ENCODE peak calls at places on chromosomes 6 and 20, in nine cellular contexts. Z is tibial nerve, B is sigmoid colon, N is A549, S is HepG2, G is SK-N-SH, T is ovary, X is esophagus muscularis mucosa, J is H1. Q is an unnamed sample.

GRCh38 chr6:40922281-40922680 is 116.7 kb downstream of the UNC5CL start:
- DNase-seq in Z (no peak), X (no peak), T (no peak), G (no peak), J (no peak), B (no peak), N (no peak), S (no peak), Q (no peak)

GRCh38 chr6:37741757-37742400 is 44.2 kb upstream of the MDGA1 start:
- DNase-seq in N (peak; percentile 22), S (peak; percentile 30), X (no peak), J (peak; percentile 69), G (peak; percentile 50), T (no peak), B (no peak), Z (no peak), Q (no peak)

GRCh38 chr6:19325335-19325789 is 511.8 kb upstream of the ID4 start:
- DNase-seq in S (no peak), X (no peak), Z (no peak), N (no peak), J (no peak), G (no peak), T (no peak), B (no peak), Q (no peak)

GRCh38 chr6:684831-685636 is 7.9 kb downstream of the EXOC2 start:
- DNase-seq in J (peak; percentile 40), S (no peak), Z (no peak), T (no peak), X (no peak), G (no peak), B (no peak), N (no peak), Q (no peak)

GRCh38 chr20:3729378-3729777 is 3.1 kb upstream of the HSPA12B start:
- DNase-seq in N (no peak), B (no peak), X (no peak), T (no peak), J (no peak), Z (no peak), G (no peak), S (no peak), Q (no peak)

GRCh38 chr6:32700391-32701040 is 34.1 kb upstream of the HLA-DQB1 start:
- DNase-seq in Z (peak; percentile 22), X (no peak), B (no peak), S (peak; percentile 56), J (peak; percentile 53), T (peak; percentile 17), G (peak; percentile 52), N (peak; percentile 58), Q (no peak)

GRCh38 chr6:65745614-65746013 is 38.6 kb upstream of the EYS start:
- DNase-seq in T (no peak), Z (no peak), G (no peak), N (no peak), J (no peak), X (no peak), B (no peak), S (no peak), Q (no peak)

GRCh38 chr6:33929575-33930288 is 125.9 kb upstream of the MLN start:
- DNase-seq in N (no peak), Z (no peak), J (no peak), T (peak; percentile 74), S (no peak), B (no peak), G (no peak), X (no peak), Q (no peak)

GRCh38 chr20:32506721-32507120 is 78.4 kb downstream of the NOL4L start:
- DNase-seq in X (no peak), B (no peak), S (no peak), T (no peak), N (no peak), Z (no peak), J (no peak), G (no peak), Q (no peak)

GRCh38 chr6:25652007-25652515 is at the start of gene SCGN:
- DNase-seq in B (no peak), N (peak; percentile 21), X (no peak), J (peak; percentile 89), S (peak; percentile 55), Z (peak; percentile 39), G (peak; percentile 76), T (peak; percentile 68), Q (peak; percentile 64)

GRCh38 chr20:23690581-23690980 is 1.7 kb upstream of the CST4 start:
- DNase-seq in B (no peak), S (no peak), J (no peak), Z (no peak), G (no peak), T (no peak), N (no peak), X (peak; percentile 87), Q (no peak)

GRCh38 chr6:142696689-142697088 is 248.3 kb downstream of the HIVEP2 start:
- DNase-seq in J (no peak), X (no peak), B (no peak), S (no peak), Z (no peak), T (peak; percentile 46), N (no peak), G (no peak), Q (no peak)

GRCh38 chr20:25601659-25602058 is 16.3 kb upstream of the NINL start:
- DNase-seq in N (no peak), X (no peak), S (no peak), Z (no peak), J (no peak), G (no peak), B (no peak), T (no peak), Q (peak; percentile 28)

GRCh38 chr20:51667002-51667408 is 101.2 kb downstream of the ATP9A start:
- DNase-seq in X (no peak), S (no peak), J (no peak), B (no peak), Z (no peak), N (no peak), G (no peak), T (no peak), Q (no peak)

GRCh38 chr20:50546729-50547314 is 36.6 kb downstream of the PTPN1 start:
- DNase-seq in G (no peak), B (no peak), X (no peak), S (no peak), T (no peak), N (no peak), Z (no peak), J (no peak), Q (no peak)
- H3K4me3 ChIP-seq in G (no peak overlapping the region), B (no peak overlapping the region), X (no peak overlapping the region), S (no peak overlapping the region), T (no peak overlapping the region), N (no peak overlapping the region), Z (no peak overlapping the region), J (no peak overlapping the region), Q (no peak overlapping the region)

GRCh38 chr6:120282005-120282404 is 932.4 kb upstream of the MAN1A1 start:
- DNase-seq in B (no peak), G (no peak), N (no peak), Z (no peak), T (no peak), X (no peak), J (no peak), S (no peak), Q (no peak)
- TF ChIP-seq EP300 in B (no peak), G (no peak), N (no peak), Z (no peak), T (no peak), X (no peak), J (no peak), S (no peak), Q (no peak)

GRCh38 chr20:61497029-61497627 is 245.1 kb downstream of the CDH4 start:
- DNase-seq in T (no peak), B (no peak), S (no peak), J (no peak), Z (no peak), G (no peak), X (no peak), N (no peak), Q (no peak)
- H3K4me3 ChIP-seq in T (no peak overlapping the region), B (no peak overlapping the region), S (no peak overlapping the region), J (no peak overlapping the region), Z (no peak overlapping the region), G (no peak overlapping the region), X (no peak overlapping the region), N (no peak overlapping the region), Q (no peak overlapping the region)

GRCh38 chr6:42046491-42047219 is 3.7 kb upstream of the TAF8 start:
- DNase-seq in T (no peak), G (no peak), Z (no peak), S (no peak), J (no peak), X (no peak), N (no peak), B (peak; percentile 61), Q (no peak)
- TF ChIP-seq EP300 in T (no peak), G (no peak), Z (no peak), S (no peak), J (no peak), X (no peak), N (no peak), B (no peak), Q (no peak)

GRCh38 chr6:158647501-158647900 is 2.4 kb upstream of the SYTL3 start:
- DNase-seq in J (no peak), G (no peak), X (peak; percentile 29), Z (no peak), T (no peak), B (no peak), S (no peak), N (no peak), Q (no peak)

GRCh38 chr6:158644227-158645063 is at the start of gene DYNLT1:
- DNase-seq in Z (peak; percentile 84), N (peak; percentile 88), S (peak; percentile 90), T (peak; percentile 97), J (peak; percentile 99), X (peak; percentile 98), B (peak; percentile 95), G (peak; percentile 98), Q (peak; percentile 93)

GRCh38 chr6:158642805-158643489 is 1.6 kb downstream of the DYNLT1 start:
- DNase-seq in Z (no peak), J (no peak), B (peak; percentile 25), T (no peak), X (peak; percentile 77), G (no peak), N (no peak), S (no peak), Q (peak; percentile 22)

GRCh38 chr6:158646023-158646888 is 1.7 kb upstream of the DYNLT1 start:
- DNase-seq in G (no peak), Z (no peak), S (no peak), X (peak; percentile 86), T (no peak), N (no peak), J (no peak), B (peak; percentile 42), Q (peak; percentile 55)

GRCh38 chr6:158645064-158646022 is 800 bp upstream of the DYNLT1 start:
- DNase-seq in G (no peak), J (no peak), X (peak; percentile 70), Z (no peak), S (no peak), B (peak; percentile 12), T (no peak), N (no peak), Q (peak; percentile 35)
- H3K4me3 ChIP-seq in G (peak overlapping the region; percentile 76), J (peak overlapping the region; percentile 97), X (peak overlapping the region; percentile 94), Z (peak overlapping the region; percentile 77), S (peak overlapping the region; percentile 79), B (peak overlapping the region; percentile 83), T (peak overlapping the region; percentile 82), N (peak overlapping the region; percentile 84), Q (peak overlapping the region; percentile 82)

GRCh38 chr20:7144464-7144863 is 377.0 kb downstream of the BMP2 start:
- DNase-seq in J (no peak), T (no peak), Z (no peak), N (no peak), G (no peak), S (no peak), B (no peak), X (no peak), Q (no peak)
- TF ChIP-seq EP300 in J (no peak), T (no peak), Z (no peak), N (no peak), G (no peak), S (no peak), B (no peak), X (no peak), Q (no peak)